ENCODE peak calls at places on chromosomes 16 and 17, in four cellular contexts. Y is IMR-90, L is K562, S is GM12878. D is an unnamed sample.

GRCh38 chr16:26992661-26993365 is 73.9 kb upstream of the C16orf82 start:
- DNase-seq in Y (no peak), L (no peak), S (no peak), D (no peak)

GRCh38 chr16:4512473-4512872 is 26.1 kb downstream of the CDIP1 start:
- DNase-seq in L (no peak), S (no peak), Y (peak; percentile 30), D (no peak)

GRCh38 chr16:55622930-55623561 is 32.7 kb upstream of the SLC6A2 start:
- DNase-seq in S (no peak), L (peak; percentile 61), Y (no peak), D (peak; percentile 39)

GRCh38 chr16:2035431-2036199 is 8.9 kb downstream of the NHERF2 start:
- DNase-seq in Y (peak; percentile 77), S (no peak), L (no peak), D (no peak)

GRCh38 chr17:17073627-17074521 is 31.6 kb downstream of the MPRIP start:
- DNase-seq in Y (peak; percentile 15), S (no peak), L (no peak), D (no peak)

GRCh38 chr16:69848635-69849545 is 86.8 kb downstream of the WWP2 start:
- DNase-seq in L (no peak), S (no peak), Y (peak; percentile 96), D (no peak)

GRCh38 chr17:40518401-40519088 is 17.1 kb upstream of the TNS4 start:
- DNase-seq in Y (no peak), S (no peak), L (no peak), D (peak; percentile 88)

GRCh38 chr16:55294947-55295346 is 29.1 kb upstream of the IRX6 start:
- DNase-seq in L (no peak), S (no peak), Y (no peak), D (no peak)

GRCh38 chr17:77637807-77638182 is 320.7 kb upstream of the TNRC6C start:
- DNase-seq in S (no peak), L (no peak), Y (no peak), D (no peak)

GRCh38 chr17:28573521-28573920 is 2.2 kb upstream of the PIGS start:
- DNase-seq in L (no peak), Y (no peak), S (no peak), D (no peak)

GRCh38 chr16:69166221-69166833 is 20.6 kb upstream of the SNTB2 start:
- DNase-seq in Y (peak; percentile 82), S (no peak), L (no peak), D (no peak)

GRCh38 chr16:78925071-78925714 is 675.3 kb downstream of the MAF start:
- DNase-seq in Y (no peak), L (peak; percentile 53), S (no peak), D (peak; percentile 16)

GRCh38 chr16:57304169-57305061 is 19.9 kb upstream of the PLLP start:
- DNase-seq in L (no peak), Y (peak; percentile 55), S (peak; percentile 40), D (peak; percentile 63)

GRCh38 chr17:40063034-40063765 is 435 bp downstream of the THRA start:
- DNase-seq in Y (no peak), S (no peak), L (peak; percentile 60), D (no peak)

GRCh38 chr17:3827124-3827773 is 18.8 kb downstream of the NCBP3 start:
- DNase-seq in Y (peak; percentile 66), L (peak; percentile 32), S (no peak), D (peak; percentile 75)

GRCh38 chr16:4521971-4522623 is 16.5 kb downstream of the CDIP1 start:
- DNase-seq in L (no peak), S (no peak), Y (no peak), D (no peak)

GRCh38 chr17:81859906-81860755 is at the start of gene P4HB:
- DNase-seq in S (no peak), Y (no peak), L (no peak), D (no peak)
- TF ChIP-seq POLR2A in S (peak; percentile 94), Y (peak; percentile 99), L (peak; percentile 54), D (peak; percentile 99)

GRCh38 chr17:57284583-57284982 is 28.3 kb downstream of the MSI2 start:
- DNase-seq in S (no peak), Y (no peak), L (peak; percentile 26), D (no peak)

GRCh38 chr17:57285681-57286080 is 29.4 kb downstream of the MSI2 start:
- DNase-seq in L (no peak), S (no peak), Y (no peak), D (no peak)

GRCh38 chr17:57288034-57288752 is 31.9 kb downstream of the MSI2 start:
- DNase-seq in Y (peak; percentile 33), S (no peak), L (no peak), D (no peak)

GRCh38 chr17:57284984-57285646 is 28.8 kb downstream of the MSI2 start:
- DNase-seq in L (peak; percentile 72), S (peak; percentile 50), Y (no peak), D (no peak)

GRCh38 chr17:57286372-57287105 is 30.2 kb downstream of the MSI2 start:
- DNase-seq in L (no peak), S (no peak), Y (no peak), D (no peak)
- TF ChIP-seq ELK1 in L (no peak), S (no peak), Y (no peak), D (no peak)

GRCh38 chr16:73080931-73081330 is 33.0 kb upstream of the ZFHX3 start:
- DNase-seq in S (no peak), L (no peak), Y (no peak), D (no peak)

GRCh38 chr16:73083271-73083670 is 35.3 kb upstream of the ZFHX3 start:
- DNase-seq in S (no peak), Y (no peak), L (no peak), D (no peak)

GRCh38 chr16:73086108-73086507 is 38.2 kb upstream of the ZFHX3 start:
- DNase-seq in S (no peak), Y (no peak), L (no peak), D (no peak)

DNA sequence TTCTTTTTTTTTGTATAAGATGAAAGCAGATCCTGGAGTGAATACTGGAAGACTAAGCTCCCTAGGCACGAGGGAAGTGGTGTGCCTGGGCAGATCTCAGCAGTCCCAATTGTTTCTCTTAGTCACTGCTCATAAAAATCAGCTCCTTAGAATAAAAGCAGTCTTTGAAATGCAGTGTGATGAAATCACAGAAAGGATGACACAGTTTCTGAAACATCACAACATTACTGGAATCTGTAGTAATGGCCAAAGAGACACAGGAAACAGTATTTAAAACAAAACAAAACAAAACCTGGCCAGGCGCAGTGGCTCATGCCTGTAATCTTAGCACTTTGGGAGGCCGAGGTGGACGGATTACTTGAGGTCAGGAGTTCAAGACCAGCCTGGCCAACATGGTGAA is 34.7 kb upstream of the ZFHX3 start:
- DNase-seq in L (no peak), S (no peak), Y (peak; percentile 98), D (no peak)
- TF ChIP-seq SMC3 in L (no peak), S (no peak), Y (peak; percentile 15), D (peak; percentile 17)

DNA sequence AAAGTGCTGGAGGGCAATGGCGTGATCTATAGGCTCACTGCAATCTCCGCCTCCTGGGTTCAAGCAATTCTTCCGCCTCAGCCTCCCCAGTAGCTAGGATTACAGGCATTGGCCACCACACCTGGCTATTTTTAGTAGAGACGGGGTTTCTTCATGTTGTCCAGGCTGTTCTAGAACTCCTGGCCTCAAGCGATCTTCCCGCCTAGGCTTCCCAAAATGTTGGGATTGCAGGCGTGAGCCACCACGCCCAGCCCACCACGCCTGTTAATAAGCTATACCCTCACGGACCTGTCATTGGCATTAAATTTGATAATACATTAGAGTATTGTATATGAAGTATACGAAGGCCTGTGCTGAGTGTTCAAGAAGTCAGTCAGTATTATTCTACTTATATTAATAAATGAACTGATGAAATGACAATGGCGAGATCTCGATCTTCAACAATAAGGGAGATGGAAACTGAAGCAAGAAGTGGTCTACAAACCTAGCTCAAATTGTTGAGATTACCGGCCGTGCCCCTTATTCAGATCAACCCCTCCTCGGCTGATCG is 818 bp upstream of the BCAS3 start:
- DNase-seq in L (no peak), Y (no peak), S (no peak), D (no peak)
- TF ChIP-seq POLR2A in L (no peak), Y (no peak), S (peak; percentile 72), D (peak; percentile 11)

GRCh38 chr17:50893183-50893993 is 27.2 kb upstream of the TOB1 start:
- DNase-seq in Y (peak; percentile 52), L (peak; percentile 3), S (no peak), D (peak; percentile 55)
- TF ChIP-seq ELK1 in Y (no peak), L (no peak), S (no peak), D (no peak)

DNA sequence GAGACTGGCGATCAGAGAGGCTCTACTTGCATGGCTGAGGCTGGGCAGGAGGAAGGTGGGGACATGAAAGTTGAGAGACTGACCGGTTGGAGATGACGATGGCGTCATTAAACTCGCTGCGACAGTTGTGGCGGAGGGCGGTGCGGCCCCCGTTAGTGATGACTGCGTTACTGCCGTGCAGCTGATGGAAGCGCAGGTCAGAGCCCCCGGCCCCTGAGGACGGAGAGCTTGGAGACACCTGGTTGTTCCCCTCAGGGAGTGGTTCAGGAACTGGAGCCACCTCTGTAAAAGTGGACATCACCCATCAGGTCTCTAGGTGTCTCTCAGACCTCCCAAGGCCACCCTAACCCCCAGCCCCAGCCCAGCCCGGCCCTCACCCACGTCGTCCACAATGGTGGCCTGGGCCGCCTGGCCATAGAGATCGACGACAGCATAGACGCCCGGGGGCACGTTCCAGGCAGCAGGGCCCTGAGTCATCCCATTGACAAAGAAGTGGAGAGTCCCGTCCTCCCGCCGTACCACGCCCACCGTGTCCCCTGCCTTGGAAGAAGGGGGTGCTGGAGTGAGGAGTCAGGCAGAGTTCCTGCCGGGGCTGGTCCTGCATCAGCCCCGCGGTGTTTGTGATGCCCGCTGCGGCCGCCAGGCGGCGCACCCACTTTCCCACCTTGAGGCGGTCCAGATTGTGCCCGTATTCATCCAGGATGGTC is 5.3 kb downstream of the NEURL4 start:
- DNase-seq in L (peak; percentile 59), S (no peak), Y (peak; percentile 17), D (peak; percentile 53)
- TF ChIP-seq SMC3 in L (peak; percentile 65), S (peak; percentile 90), Y (peak; percentile 81), D (peak; percentile 66)

DNA sequence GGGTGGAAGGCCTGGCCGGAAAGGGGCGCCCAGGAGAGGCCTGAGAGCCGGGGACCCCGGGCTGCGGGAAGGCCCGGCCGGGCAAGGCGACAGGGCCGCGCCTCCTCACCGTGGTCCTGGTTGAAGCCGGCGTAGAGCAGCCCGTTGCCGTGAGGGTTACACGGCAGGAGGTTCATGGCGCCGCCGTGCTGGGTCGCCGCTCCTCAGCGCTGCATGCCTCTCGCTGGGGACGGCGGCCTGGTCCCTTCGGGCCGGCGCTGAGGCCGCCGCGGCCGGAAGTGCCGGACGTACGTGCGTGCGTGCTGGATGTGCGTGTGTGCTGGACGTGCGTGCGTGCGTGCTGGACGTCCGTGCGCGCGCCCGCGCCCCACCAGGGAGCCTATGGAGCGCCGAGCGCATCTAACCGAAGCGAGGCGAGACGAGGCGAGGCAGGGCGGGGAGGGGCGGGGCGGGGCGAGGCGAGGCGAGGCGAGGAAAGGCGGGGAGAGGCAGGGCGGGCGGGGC is at the start of gene WDR45B:
- DNase-seq in L (peak; percentile 97), Y (peak; percentile 98), S (peak; percentile 80), D (peak; percentile 99)
- TF ChIP-seq POLR2A in L (peak; percentile 89), Y (peak; percentile 96), S (peak; percentile 97), D (peak; percentile 98)

DNA sequence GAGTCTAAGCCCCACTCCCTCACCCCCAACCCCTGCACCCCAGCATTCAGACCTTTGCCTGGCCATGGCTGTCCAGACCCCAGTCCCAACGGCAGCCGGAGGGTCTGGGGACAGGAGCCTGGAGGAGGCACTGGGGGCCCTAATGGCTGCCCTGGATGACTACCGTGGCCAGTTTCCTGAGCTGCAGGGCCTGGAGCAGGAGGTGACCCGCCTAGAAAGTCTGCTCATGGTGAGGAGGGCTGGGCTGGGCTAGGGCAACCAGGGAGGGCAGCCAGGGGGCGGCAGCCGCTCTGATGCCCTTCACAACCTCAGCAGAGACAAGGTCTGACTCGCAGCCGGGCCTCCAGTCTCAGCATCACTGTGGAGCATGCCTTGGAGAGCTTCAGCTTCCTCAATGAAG is 14.4 kb downstream of the RIPOR1 start:
- DNase-seq in L (no peak), Y (no peak), S (no peak), D (no peak)
- TF ChIP-seq ELK1 in L (no peak), Y (no peak), S (no peak), D (no peak)